ENCODE peak calls at places on chromosomes 13 and 19, in four cellular contexts. One of them, this sample, is unnamed.
A peak's percentile ranks its signal among the peaks of the same experiment; 100 is the strongest.

GRCh38 chr19:39810424-39810823 is 23.5 kb downstream of the DYRK1B start:
- DNase-seq in skeletal muscle cell: no peak
- DNase-seq in NCI-H2171 treated with DMSO at 0.1 percent for 48 hours: peak; percentile 45
- DNase-seq in NCI-H2081: no peak
- DNase-seq in this sample: no peak

GRCh38 chr19:29643361-29643935 is 21.8 kb upstream of the PLEKHF1 start:
- DNase-seq in NCI-H2171 treated with DMSO at 0.1 percent for 48 hours: no peak
- DNase-seq in skeletal muscle cell: no peak
- DNase-seq in NCI-H2081: no peak
- DNase-seq in this sample: no peak

GRCh38 chr13:107216046-107216715 is 648.2 kb upstream of the ARGLU1 start:
- DNase-seq in NCI-H2081: peak; percentile 4
- DNase-seq in NCI-H2171 treated with DMSO at 0.1 percent for 48 hours: no peak
- DNase-seq in skeletal muscle cell: no peak
- DNase-seq in this sample: no peak

GRCh38 chr19:17835182-17836006 is 12.4 kb downstream of the JAK3 start:
- DNase-seq in NCI-H2081: no peak
- DNase-seq in NCI-H2171 treated with DMSO at 0.1 percent for 48 hours: peak; percentile 66
- DNase-seq in skeletal muscle cell: no peak
- DNase-seq in this sample: no peak

GRCh38 chr13:108850706-108851105 is 221.3 kb downstream of the MYO16 start:
- DNase-seq in skeletal muscle cell: no peak
- DNase-seq in NCI-H2171 treated with DMSO at 0.1 percent for 48 hours: no peak
- DNase-seq in NCI-H2081: no peak
- DNase-seq in this sample: no peak

GRCh38 chr19:49655570-49656455 is 9.8 kb downstream of the IRF3 start:
- DNase-seq in skeletal muscle cell: no peak
- DNase-seq in NCI-H2171 treated with DMSO at 0.1 percent for 48 hours: no peak
- DNase-seq in NCI-H2081: no peak
- DNase-seq in this sample: no peak

GRCh38 chr19:4705413-4706131 is 18.1 kb downstream of the DPP9 start:
- DNase-seq in NCI-H2081: no peak
- DNase-seq in NCI-H2171 treated with DMSO at 0.1 percent for 48 hours: peak; percentile 38
- DNase-seq in skeletal muscle cell: no peak
- DNase-seq in this sample: no peak

GRCh38 chr13:95862401-95862800 is 185.5 kb downstream of the DNAJC3 start:
- DNase-seq in NCI-H2171 treated with DMSO at 0.1 percent for 48 hours: no peak
- DNase-seq in NCI-H2081: no peak
- DNase-seq in skeletal muscle cell: no peak
- DNase-seq in this sample: no peak

GRCh38 chr13:105660550-105660949 is 874.9 kb downstream of the EFNB2 start:
- DNase-seq in skeletal muscle cell: no peak
- DNase-seq in NCI-H2171 treated with DMSO at 0.1 percent for 48 hours: no peak
- DNase-seq in NCI-H2081: no peak
- DNase-seq in this sample: no peak

GRCh38 chr13:24107955-24108614 is 52.4 kb upstream of the SPATA13 start:
- DNase-seq in NCI-H2171 treated with DMSO at 0.1 percent for 48 hours: no peak
- DNase-seq in skeletal muscle cell: peak; percentile 36
- DNase-seq in NCI-H2081: no peak
- DNase-seq in this sample: no peak

GRCh38 chr13:110182003-110182402 is 125.0 kb downstream of the COL4A1 start:
- DNase-seq in skeletal muscle cell: no peak
- DNase-seq in NCI-H2081: no peak
- DNase-seq in NCI-H2171 treated with DMSO at 0.1 percent for 48 hours: no peak
- DNase-seq in this sample: no peak

GRCh38 chr13:112941349-112941748 is 27.7 kb upstream of the MCF2L start:
- DNase-seq in NCI-H2171 treated with DMSO at 0.1 percent for 48 hours: no peak
- DNase-seq in skeletal muscle cell: no peak
- DNase-seq in NCI-H2081: no peak
- DNase-seq in this sample: no peak

GRCh38 chr13:20566424-20566916 is 487 bp upstream of the IFT88 start:
- DNase-seq in skeletal muscle cell: peak; percentile 62
- DNase-seq in NCI-H2081: peak; percentile 73
- DNase-seq in NCI-H2171 treated with DMSO at 0.1 percent for 48 hours: peak; percentile 73
- DNase-seq in this sample: no peak

GRCh38 chr13:51000576-51001260 is 91.1 kb downstream of the RNASEH2B start:
- DNase-seq in skeletal muscle cell: peak; percentile 59
- DNase-seq in NCI-H2081: peak; percentile 84
- DNase-seq in NCI-H2171 treated with DMSO at 0.1 percent for 48 hours: peak; percentile 92
- DNase-seq in this sample: peak; percentile 14

GRCh38 chr19:40691421-40692211 is 1.2 kb upstream of the NUMBL start:
- DNase-seq in NCI-H2081: no peak
- DNase-seq in NCI-H2171 treated with DMSO at 0.1 percent for 48 hours: peak; percentile 96
- DNase-seq in skeletal muscle cell: no peak
- DNase-seq in this sample: no peak

GRCh38 chr13:29693297-29693945 is 97.9 kb upstream of the SLC7A1 start:
- DNase-seq in NCI-H2081: no peak
- DNase-seq in NCI-H2171 treated with DMSO at 0.1 percent for 48 hours: no peak
- DNase-seq in skeletal muscle cell: no peak
- DNase-seq in this sample: no peak

GRCh38 chr19:15438577-15438976 is 11.2 kb downstream of the WIZ start:
- DNase-seq in NCI-H2171 treated with DMSO at 0.1 percent for 48 hours: no peak
- DNase-seq in skeletal muscle cell: no peak
- DNase-seq in NCI-H2081: no peak
- DNase-seq in this sample: no peak

GRCh38 chr19:45439569-45440258 is 16.0 kb upstream of the ERCC1 start:
- DNase-seq in skeletal muscle cell: no peak
- DNase-seq in NCI-H2081: peak; percentile 67
- DNase-seq in NCI-H2171 treated with DMSO at 0.1 percent for 48 hours: peak; percentile 85
- DNase-seq in this sample: no peak

GRCh38 chr19:13243971-13244370 is 93.8 kb downstream of the IER2 start:
- DNase-seq in NCI-H2171 treated with DMSO at 0.1 percent for 48 hours: no peak
- DNase-seq in NCI-H2081: no peak
- DNase-seq in skeletal muscle cell: no peak
- DNase-seq in this sample: no peak

GRCh38 chr19:14183741-14184395 is 22.1 kb downstream of the ADGRL1 start:
- DNase-seq in NCI-H2081: no peak
- DNase-seq in skeletal muscle cell: no peak
- DNase-seq in NCI-H2171 treated with DMSO at 0.1 percent for 48 hours: peak; percentile 64
- DNase-seq in this sample: no peak

GRCh38 chr19:10086032-10086903 is at the start of gene SHFL:
- DNase-seq in NCI-H2171 treated with DMSO at 0.1 percent for 48 hours: no peak
- DNase-seq in NCI-H2081: peak; percentile 6
- DNase-seq in skeletal muscle cell: no peak
- DNase-seq in this sample: peak; percentile 33

GRCh38 chr19:8580710-8581281 is 3.6 kb upstream of the MYO1F start:
- DNase-seq in skeletal muscle cell: no peak
- DNase-seq in NCI-H2081: peak; percentile 31
- DNase-seq in NCI-H2171 treated with DMSO at 0.1 percent for 48 hours: peak; percentile 52
- DNase-seq in this sample: peak; percentile 56

GRCh38 chr13:93765811-93766210 is 539.2 kb downstream of the GPC6 start:
- DNase-seq in NCI-H2171 treated with DMSO at 0.1 percent for 48 hours: no peak
- DNase-seq in skeletal muscle cell: no peak
- DNase-seq in NCI-H2081: no peak
- DNase-seq in this sample: no peak

GRCh38 chr19:39765091-39766076 is 13.3 kb upstream of the LEUTX start:
- DNase-seq in NCI-H2171 treated with DMSO at 0.1 percent for 48 hours: peak; percentile 25
- DNase-seq in NCI-H2081: peak; percentile 27
- DNase-seq in skeletal muscle cell: peak; percentile 1
- DNase-seq in this sample: peak; percentile 9

GRCh38 chr13:109348514-109349340 is 437.7 kb downstream of the IRS2 start:
- DNase-seq in skeletal muscle cell: no peak
- DNase-seq in NCI-H2171 treated with DMSO at 0.1 percent for 48 hours: no peak
- DNase-seq in NCI-H2081: no peak
- DNase-seq in this sample: no peak

GRCh38 chr13:99992376-99992775 is 10.8 kb downstream of the ZIC2 start:
- DNase-seq in skeletal muscle cell: no peak
- DNase-seq in NCI-H2171 treated with DMSO at 0.1 percent for 48 hours: no peak
- DNase-seq in NCI-H2081: no peak
- DNase-seq in this sample: no peak

GRCh38 chr19:32823747-32824102 is 45.8 kb downstream of the SLC7A9 start:
- DNase-seq in NCI-H2171 treated with DMSO at 0.1 percent for 48 hours: no peak
- DNase-seq in NCI-H2081: no peak
- DNase-seq in skeletal muscle cell: no peak
- DNase-seq in this sample: no peak

GRCh38 chr13:26048745-26049144 is 3.1 kb downstream of the SHISA2 start:
- DNase-seq in NCI-H2171 treated with DMSO at 0.1 percent for 48 hours: peak; percentile 31
- DNase-seq in skeletal muscle cell: no peak
- DNase-seq in NCI-H2081: no peak
- DNase-seq in this sample: no peak

GRCh38 chr13:59229401-59229800 is 934.3 kb downstream of the DIAPH3 start:
- DNase-seq in NCI-H2081: no peak
- DNase-seq in NCI-H2171 treated with DMSO at 0.1 percent for 48 hours: no peak
- DNase-seq in skeletal muscle cell: no peak
- DNase-seq in this sample: no peak

GRCh38 chr19:49896863-49897621 is at the start of gene IL4I1:
- DNase-seq in NCI-H2081: no peak
- DNase-seq in skeletal muscle cell: no peak
- DNase-seq in NCI-H2171 treated with DMSO at 0.1 percent for 48 hours: no peak
- DNase-seq in this sample: no peak

GRCh38 chr19:4199699-4200293 is 17.3 kb downstream of the ANKRD24 start:
- DNase-seq in NCI-H2081: no peak
- DNase-seq in skeletal muscle cell: no peak
- DNase-seq in NCI-H2171 treated with DMSO at 0.1 percent for 48 hours: no peak
- DNase-seq in this sample: no peak

GRCh38 chr19:37931941-37932655 is 25.1 kb downstream of the SIPA1L3 start:
- DNase-seq in NCI-H2081: peak; percentile 90
- DNase-seq in NCI-H2171 treated with DMSO at 0.1 percent for 48 hours: peak; percentile 80
- DNase-seq in skeletal muscle cell: no peak
- DNase-seq in this sample: no peak

GRCh38 chr13:110433014-110433413 is 125.9 kb downstream of the COL4A2 start:
- DNase-seq in NCI-H2081: no peak
- DNase-seq in NCI-H2171 treated with DMSO at 0.1 percent for 48 hours: no peak
- DNase-seq in skeletal muscle cell: no peak
- DNase-seq in this sample: no peak

GRCh38 chr19:20039203-20039723 is at the start of gene ZNF682:
- DNase-seq in NCI-H2171 treated with DMSO at 0.1 percent for 48 hours: peak; percentile 96
- DNase-seq in skeletal muscle cell: peak; percentile 73
- DNase-seq in NCI-H2081: peak; percentile 95
- DNase-seq in this sample: peak; percentile 89

GRCh38 chr19:12784394-12784870 is 6.9 kb upstream of the JUNB start:
- DNase-seq in NCI-H2081: no peak
- DNase-seq in skeletal muscle cell: no peak
- DNase-seq in NCI-H2171 treated with DMSO at 0.1 percent for 48 hours: no peak
- DNase-seq in this sample: no peak

GRCh38 chr13:99657848-99658265 is 156.6 kb downstream of the TM9SF2 start:
- DNase-seq in NCI-H2171 treated with DMSO at 0.1 percent for 48 hours: peak; percentile 79
- DNase-seq in skeletal muscle cell: no peak
- DNase-seq in NCI-H2081: peak; percentile 50
- DNase-seq in this sample: no peak

GRCh38 chr19:13873776-13874515 is 3.0 kb upstream of the NANOS3 start:
- DNase-seq in NCI-H2171 treated with DMSO at 0.1 percent for 48 hours: no peak
- DNase-seq in skeletal muscle cell: no peak
- DNase-seq in NCI-H2081: no peak
- DNase-seq in this sample: no peak

GRCh38 chr13:102571075-102571474 is 25.7 kb upstream of the TPP2 start:
- DNase-seq in NCI-H2081: no peak
- DNase-seq in skeletal muscle cell: no peak
- DNase-seq in NCI-H2171 treated with DMSO at 0.1 percent for 48 hours: peak; percentile 31
- DNase-seq in this sample: no peak

This sample was measured in fibroblast of the conjunctiva.